ENCODE peak calls at places on chromosomes 4 and X, in seven cellular contexts. F is GM13977; B is G401; U is Right ventricle myocardium superior; H is NCI-H2029 treated with DMSO at 0.1 percent for 48 hours; O is head of caudate nucleus; R is activated CD4-positive, alpha-beta T cell treated with anti-CD3 and anti-CD28 coated beads, Interleukin-2, amount 50 U/mL, for 1 hour. M is an unnamed sample.

GRCh38 chrX:13165266-13165665 is 120.8 kb upstream of the FAM9C start:
- DNase-seq in F (no peak), B (no peak), U (no peak), H (no peak), O (no peak), R (no peak), M (no peak)

GRCh38 chrX:154401918-154402621 is 3.9 kb downstream of the RPL10 start:
- DNase-seq in F (no peak), B (no peak), U (no peak), H (peak; percentile 18), O (no peak), R (no peak), M (no peak)

GRCh38 chr4:168095776-168096443 is 3.6 kb downstream of the ANXA10 start:
- DNase-seq in F (no peak), B (no peak), U (no peak), H (no peak), O (no peak), R (no peak), M (no peak)

GRCh38 chrX:131058136-131058868 is at the start of gene ARHGAP36:
- DNase-seq in F (no peak), B (no peak), U (no peak), H (no peak), O (no peak), R (no peak), M (no peak)

GRCh38 chr4:145130788-145131398 is 32.8 kb downstream of the ABCE1 start:
- DNase-seq in F (no peak), B (no peak), U (no peak), H (no peak), O (no peak), R (no peak), M (peak; percentile 80)

GRCh38 chr4:49516796-49517195 is 530.7 kb downstream of the CWH43 start:
- DNase-seq in F (no peak), B (no peak), U (peak; percentile 32), H (no peak), O (no peak), R (no peak), M (no peak)

GRCh38 chr4:78552398-78553396 is 1.1 kb downstream of the ANXA3 start:
- DNase-seq in F (no peak), B (no peak), U (no peak), H (no peak), O (no peak), R (no peak), M (no peak)

GRCh38 chrX:9581771-9582396 is 117.0 kb downstream of the TBL1X start:
- DNase-seq in F (no peak), B (no peak), U (no peak), H (no peak), O (no peak), R (no peak), M (no peak)

GRCh38 chr4:158610790-158611189 is 60.9 kb downstream of the C4orf46 start:
- DNase-seq in F (peak; percentile 9), B (no peak), U (no peak), H (no peak), O (no peak), R (no peak), M (no peak)

GRCh38 chrX:147901476-147902126 is 10.1 kb upstream of the FMR1 start:
- DNase-seq in F (no peak), B (no peak), U (no peak), H (no peak), O (no peak), R (no peak), M (no peak)

GRCh38 chr4:37889849-37890500 is 909 bp upstream of the TBC1D1 start:
- DNase-seq in F (no peak), B (peak; percentile 80), U (no peak), H (no peak), O (peak; percentile 38), R (no peak), M (peak; percentile 27)

GRCh38 chrX:34893741-34894140 is 48.9 kb upstream of the FAM47B start:
- DNase-seq in F (no peak), B (peak; percentile 0), U (no peak), H (no peak), O (no peak), R (no peak), M (peak; percentile 9)

GRCh38 chr4:140005699-140006098 is 148.3 kb downstream of the MAML3 start:
- DNase-seq in F (no peak), B (no peak), U (no peak), H (peak; percentile 69), O (no peak), R (no peak), M (no peak)

GRCh38 chr4:22595684-22596083 is 79.8 kb upstream of the ADGRA3 start:
- DNase-seq in F (no peak), B (no peak), U (no peak), H (no peak), O (no peak), R (no peak), M (no peak)

M was measured in AG20443.